ENCODE peak calls at places on chromosomes 7 and 10, in nine cellular contexts. One of them, this sample, is unnamed.

GRCh38 chr7:20785211-20786048 is 1.3 kb downstream of the SP8 start:
- DNase-seq in effector CD4-positive, alpha-beta T cell: no peak
- DNase-seq in suprapubic skin: no peak
- DNase-seq in stimulated activated CD4-positive, alpha-beta T cell treated with anti-CD3 and anti-CD28 coated beads, Interleukin-1b, Interleukin-23, amount 100 ng/mL, for 48 hours: no peak
- DNase-seq in iris pigment epithelial cell: no peak
- DNase-seq in stimulated activated CD8-positive, alpha-beta memory T cell treated with anti-CD3 and anti-CD28 coated beads, Interleukin-7, amount 100 ng/mL, for 4 hours: no peak
- DNase-seq in AG20443: peak
- DNase-seq in left ventricle myocardium superior: peak
- DNase-seq in CD8-positive, alpha-beta T cell: no peak
- DNase-seq in this sample: no peak

GRCh38 chr7:46616636-46617035 is 695.6 kb upstream of the IGFBP3 start:
- DNase-seq in effector CD4-positive, alpha-beta T cell: no peak
- DNase-seq in suprapubic skin: no peak
- DNase-seq in stimulated activated CD4-positive, alpha-beta T cell treated with anti-CD3 and anti-CD28 coated beads, Interleukin-1b, Interleukin-23, amount 100 ng/mL, for 48 hours: no peak
- DNase-seq in iris pigment epithelial cell: peak
- DNase-seq in stimulated activated CD8-positive, alpha-beta memory T cell treated with anti-CD3 and anti-CD28 coated beads, Interleukin-7, amount 100 ng/mL, for 4 hours: no peak
- DNase-seq in AG20443: no peak
- DNase-seq in left ventricle myocardium superior: no peak
- DNase-seq in CD8-positive, alpha-beta T cell: no peak
- DNase-seq in this sample: no peak

GRCh38 chr10:86658751-86659150 is 4.4 kb downstream of the OPN4 start:
- DNase-seq in effector CD4-positive, alpha-beta T cell: no peak
- DNase-seq in suprapubic skin: no peak
- DNase-seq in stimulated activated CD4-positive, alpha-beta T cell treated with anti-CD3 and anti-CD28 coated beads, Interleukin-1b, Interleukin-23, amount 100 ng/mL, for 48 hours: no peak
- DNase-seq in iris pigment epithelial cell: no peak
- DNase-seq in stimulated activated CD8-positive, alpha-beta memory T cell treated with anti-CD3 and anti-CD28 coated beads, Interleukin-7, amount 100 ng/mL, for 4 hours: no peak
- DNase-seq in AG20443: no peak
- DNase-seq in left ventricle myocardium superior: no peak
- DNase-seq in CD8-positive, alpha-beta T cell: no peak
- DNase-seq in this sample: no peak

GRCh38 chr10:3761916-3762708 is 22.9 kb downstream of the KLF6 start:
- DNase-seq in effector CD4-positive, alpha-beta T cell: no peak
- DNase-seq in suprapubic skin: peak
- DNase-seq in stimulated activated CD4-positive, alpha-beta T cell treated with anti-CD3 and anti-CD28 coated beads, Interleukin-1b, Interleukin-23, amount 100 ng/mL, for 48 hours: no peak
- DNase-seq in iris pigment epithelial cell: peak
- DNase-seq in stimulated activated CD8-positive, alpha-beta memory T cell treated with anti-CD3 and anti-CD28 coated beads, Interleukin-7, amount 100 ng/mL, for 4 hours: no peak
- DNase-seq in AG20443: no peak
- DNase-seq in left ventricle myocardium superior: no peak
- DNase-seq in CD8-positive, alpha-beta T cell: no peak
- DNase-seq in this sample: no peak

GRCh38 chr10:71316786-71317160 is 2.3 kb upstream of the SLC29A3 start:
- DNase-seq in effector CD4-positive, alpha-beta T cell: no peak
- DNase-seq in suprapubic skin: no peak
- DNase-seq in stimulated activated CD4-positive, alpha-beta T cell treated with anti-CD3 and anti-CD28 coated beads, Interleukin-1b, Interleukin-23, amount 100 ng/mL, for 48 hours: no peak
- DNase-seq in iris pigment epithelial cell: no peak
- DNase-seq in stimulated activated CD8-positive, alpha-beta memory T cell treated with anti-CD3 and anti-CD28 coated beads, Interleukin-7, amount 100 ng/mL, for 4 hours: no peak
- DNase-seq in AG20443: no peak
- DNase-seq in left ventricle myocardium superior: no peak
- DNase-seq in CD8-positive, alpha-beta T cell: no peak
- DNase-seq in this sample: no peak

GRCh38 chr7:100974021-100974420 is 4.7 kb downstream of the MUC12 start:
- DNase-seq in effector CD4-positive, alpha-beta T cell: no peak
- DNase-seq in suprapubic skin: no peak
- DNase-seq in stimulated activated CD4-positive, alpha-beta T cell treated with anti-CD3 and anti-CD28 coated beads, Interleukin-1b, Interleukin-23, amount 100 ng/mL, for 48 hours: no peak
- DNase-seq in iris pigment epithelial cell: peak
- DNase-seq in stimulated activated CD8-positive, alpha-beta memory T cell treated with anti-CD3 and anti-CD28 coated beads, Interleukin-7, amount 100 ng/mL, for 4 hours: no peak
- DNase-seq in AG20443: no peak
- DNase-seq in left ventricle myocardium superior: no peak
- DNase-seq in CD8-positive, alpha-beta T cell: no peak
- DNase-seq in this sample: no peak

GRCh38 chr7:97174308-97174707 is 56.8 kb downstream of the SDHAF3 start:
- DNase-seq in effector CD4-positive, alpha-beta T cell: no peak
- DNase-seq in suprapubic skin: no peak
- DNase-seq in stimulated activated CD4-positive, alpha-beta T cell treated with anti-CD3 and anti-CD28 coated beads, Interleukin-1b, Interleukin-23, amount 100 ng/mL, for 48 hours: no peak
- DNase-seq in iris pigment epithelial cell: peak
- DNase-seq in stimulated activated CD8-positive, alpha-beta memory T cell treated with anti-CD3 and anti-CD28 coated beads, Interleukin-7, amount 100 ng/mL, for 4 hours: no peak
- DNase-seq in AG20443: no peak
- DNase-seq in left ventricle myocardium superior: no peak
- DNase-seq in CD8-positive, alpha-beta T cell: no peak
- DNase-seq in this sample: no peak

GRCh38 chr10:62732841-62733653 is 71.5 kb upstream of the ADO start:
- DNase-seq in effector CD4-positive, alpha-beta T cell: peak
- DNase-seq in suprapubic skin: no peak
- DNase-seq in stimulated activated CD4-positive, alpha-beta T cell treated with anti-CD3 and anti-CD28 coated beads, Interleukin-1b, Interleukin-23, amount 100 ng/mL, for 48 hours: peak
- DNase-seq in iris pigment epithelial cell: peak
- DNase-seq in stimulated activated CD8-positive, alpha-beta memory T cell treated with anti-CD3 and anti-CD28 coated beads, Interleukin-7, amount 100 ng/mL, for 4 hours: peak
- DNase-seq in AG20443: peak
- DNase-seq in left ventricle myocardium superior: no peak
- DNase-seq in CD8-positive, alpha-beta T cell: peak
- DNase-seq in this sample: no peak

GRCh38 chr10:102670871-102671434 is 26.7 kb downstream of the TRIM8 start:
- DNase-seq in effector CD4-positive, alpha-beta T cell: no peak
- DNase-seq in suprapubic skin: no peak
- DNase-seq in stimulated activated CD4-positive, alpha-beta T cell treated with anti-CD3 and anti-CD28 coated beads, Interleukin-1b, Interleukin-23, amount 100 ng/mL, for 48 hours: no peak
- DNase-seq in iris pigment epithelial cell: no peak
- DNase-seq in stimulated activated CD8-positive, alpha-beta memory T cell treated with anti-CD3 and anti-CD28 coated beads, Interleukin-7, amount 100 ng/mL, for 4 hours: no peak
- DNase-seq in AG20443: no peak
- DNase-seq in left ventricle myocardium superior: no peak
- DNase-seq in CD8-positive, alpha-beta T cell: no peak
- DNase-seq in this sample: no peak

GRCh38 chr10:15300145-15300544 is 70.9 kb downstream of the FAM171A1 start:
- DNase-seq in effector CD4-positive, alpha-beta T cell: no peak
- DNase-seq in suprapubic skin: no peak
- DNase-seq in stimulated activated CD4-positive, alpha-beta T cell treated with anti-CD3 and anti-CD28 coated beads, Interleukin-1b, Interleukin-23, amount 100 ng/mL, for 48 hours: no peak
- DNase-seq in iris pigment epithelial cell: no peak
- DNase-seq in stimulated activated CD8-positive, alpha-beta memory T cell treated with anti-CD3 and anti-CD28 coated beads, Interleukin-7, amount 100 ng/mL, for 4 hours: no peak
- DNase-seq in AG20443: no peak
- DNase-seq in left ventricle myocardium superior: no peak
- DNase-seq in CD8-positive, alpha-beta T cell: no peak
- DNase-seq in this sample: no peak

GRCh38 chr10:95171336-95171735 is 22.7 kb upstream of the ACSM6 start:
- DNase-seq in effector CD4-positive, alpha-beta T cell: no peak
- DNase-seq in suprapubic skin: no peak
- DNase-seq in stimulated activated CD4-positive, alpha-beta T cell treated with anti-CD3 and anti-CD28 coated beads, Interleukin-1b, Interleukin-23, amount 100 ng/mL, for 48 hours: no peak
- DNase-seq in iris pigment epithelial cell: no peak
- DNase-seq in stimulated activated CD8-positive, alpha-beta memory T cell treated with anti-CD3 and anti-CD28 coated beads, Interleukin-7, amount 100 ng/mL, for 4 hours: no peak
- DNase-seq in AG20443: no peak
- DNase-seq in left ventricle myocardium superior: no peak
- DNase-seq in CD8-positive, alpha-beta T cell: no peak
- DNase-seq in this sample: no peak

GRCh38 chr7:12709731-12710502 is 22.5 kb downstream of the ARL4A start:
- DNase-seq in effector CD4-positive, alpha-beta T cell: no peak
- DNase-seq in suprapubic skin: no peak
- DNase-seq in stimulated activated CD4-positive, alpha-beta T cell treated with anti-CD3 and anti-CD28 coated beads, Interleukin-1b, Interleukin-23, amount 100 ng/mL, for 48 hours: no peak
- DNase-seq in iris pigment epithelial cell: peak
- DNase-seq in stimulated activated CD8-positive, alpha-beta memory T cell treated with anti-CD3 and anti-CD28 coated beads, Interleukin-7, amount 100 ng/mL, for 4 hours: no peak
- DNase-seq in AG20443: peak
- DNase-seq in left ventricle myocardium superior: no peak
- DNase-seq in CD8-positive, alpha-beta T cell: no peak
- DNase-seq in this sample: no peak

GRCh38 chr7:75798770-75799169 is 14.8 kb downstream of the CCL24 start:
- DNase-seq in effector CD4-positive, alpha-beta T cell: no peak
- DNase-seq in suprapubic skin: no peak
- DNase-seq in stimulated activated CD4-positive, alpha-beta T cell treated with anti-CD3 and anti-CD28 coated beads, Interleukin-1b, Interleukin-23, amount 100 ng/mL, for 48 hours: no peak
- DNase-seq in iris pigment epithelial cell: no peak
- DNase-seq in stimulated activated CD8-positive, alpha-beta memory T cell treated with anti-CD3 and anti-CD28 coated beads, Interleukin-7, amount 100 ng/mL, for 4 hours: no peak
- DNase-seq in AG20443: no peak
- DNase-seq in left ventricle myocardium superior: no peak
- DNase-seq in CD8-positive, alpha-beta T cell: no peak
- DNase-seq in this sample: no peak

GRCh38 chr7:150405584-150406310 is 26.6 kb downstream of the ZNF775 start:
- DNase-seq in effector CD4-positive, alpha-beta T cell: peak
- DNase-seq in suprapubic skin: peak
- DNase-seq in stimulated activated CD4-positive, alpha-beta T cell treated with anti-CD3 and anti-CD28 coated beads, Interleukin-1b, Interleukin-23, amount 100 ng/mL, for 48 hours: peak
- DNase-seq in iris pigment epithelial cell: peak
- DNase-seq in stimulated activated CD8-positive, alpha-beta memory T cell treated with anti-CD3 and anti-CD28 coated beads, Interleukin-7, amount 100 ng/mL, for 4 hours: no peak
- DNase-seq in AG20443: peak
- DNase-seq in left ventricle myocardium superior: no peak
- DNase-seq in CD8-positive, alpha-beta T cell: no peak
- DNase-seq in this sample: no peak

GRCh38 chr10:72173267-72173634 is 42.6 kb upstream of the ANAPC16 start:
- DNase-seq in effector CD4-positive, alpha-beta T cell: no peak
- DNase-seq in suprapubic skin: no peak
- DNase-seq in stimulated activated CD4-positive, alpha-beta T cell treated with anti-CD3 and anti-CD28 coated beads, Interleukin-1b, Interleukin-23, amount 100 ng/mL, for 48 hours: no peak
- DNase-seq in iris pigment epithelial cell: no peak
- DNase-seq in stimulated activated CD8-positive, alpha-beta memory T cell treated with anti-CD3 and anti-CD28 coated beads, Interleukin-7, amount 100 ng/mL, for 4 hours: no peak
- DNase-seq in AG20443: no peak
- DNase-seq in left ventricle myocardium superior: no peak
- DNase-seq in CD8-positive, alpha-beta T cell: no peak
- DNase-seq in this sample: no peak

GRCh38 chr7:17680943-17681351 is 259.3 kb downstream of the SNX13 start:
- DNase-seq in effector CD4-positive, alpha-beta T cell: no peak
- DNase-seq in suprapubic skin: no peak
- DNase-seq in stimulated activated CD4-positive, alpha-beta T cell treated with anti-CD3 and anti-CD28 coated beads, Interleukin-1b, Interleukin-23, amount 100 ng/mL, for 48 hours: no peak
- DNase-seq in iris pigment epithelial cell: peak
- DNase-seq in stimulated activated CD8-positive, alpha-beta memory T cell treated with anti-CD3 and anti-CD28 coated beads, Interleukin-7, amount 100 ng/mL, for 4 hours: no peak
- DNase-seq in AG20443: no peak
- DNase-seq in left ventricle myocardium superior: no peak
- DNase-seq in CD8-positive, alpha-beta T cell: no peak
- DNase-seq in this sample: no peak

GRCh38 chr10:60992661-60993060 is 48.7 kb upstream of the RHOBTB1 start:
- DNase-seq in effector CD4-positive, alpha-beta T cell: no peak
- DNase-seq in suprapubic skin: no peak
- DNase-seq in stimulated activated CD4-positive, alpha-beta T cell treated with anti-CD3 and anti-CD28 coated beads, Interleukin-1b, Interleukin-23, amount 100 ng/mL, for 48 hours: no peak
- DNase-seq in iris pigment epithelial cell: no peak
- DNase-seq in stimulated activated CD8-positive, alpha-beta memory T cell treated with anti-CD3 and anti-CD28 coated beads, Interleukin-7, amount 100 ng/mL, for 4 hours: no peak
- DNase-seq in AG20443: peak
- DNase-seq in left ventricle myocardium superior: no peak
- DNase-seq in CD8-positive, alpha-beta T cell: no peak
- DNase-seq in this sample: no peak

GRCh38 chr10:115402690-115403089 is 309.5 kb downstream of the ATRNL1 start:
- DNase-seq in effector CD4-positive, alpha-beta T cell: no peak
- DNase-seq in suprapubic skin: no peak
- DNase-seq in stimulated activated CD4-positive, alpha-beta T cell treated with anti-CD3 and anti-CD28 coated beads, Interleukin-1b, Interleukin-23, amount 100 ng/mL, for 48 hours: no peak
- DNase-seq in iris pigment epithelial cell: peak
- DNase-seq in stimulated activated CD8-positive, alpha-beta memory T cell treated with anti-CD3 and anti-CD28 coated beads, Interleukin-7, amount 100 ng/mL, for 4 hours: no peak
- DNase-seq in AG20443: no peak
- DNase-seq in left ventricle myocardium superior: no peak
- DNase-seq in CD8-positive, alpha-beta T cell: no peak
- DNase-seq in this sample: peak

GRCh38 chr7:11533229-11533820 is 298.7 kb downstream of the THSD7A start:
- DNase-seq in effector CD4-positive, alpha-beta T cell: no peak
- DNase-seq in suprapubic skin: no peak
- DNase-seq in stimulated activated CD4-positive, alpha-beta T cell treated with anti-CD3 and anti-CD28 coated beads, Interleukin-1b, Interleukin-23, amount 100 ng/mL, for 48 hours: no peak
- DNase-seq in iris pigment epithelial cell: peak
- DNase-seq in stimulated activated CD8-positive, alpha-beta memory T cell treated with anti-CD3 and anti-CD28 coated beads, Interleukin-7, amount 100 ng/mL, for 4 hours: no peak
- DNase-seq in AG20443: no peak
- DNase-seq in left ventricle myocardium superior: no peak
- DNase-seq in CD8-positive, alpha-beta T cell: no peak
- DNase-seq in this sample: no peak

GRCh38 chr10:12631216-12631615 is 281.9 kb downstream of the CAMK1D start:
- DNase-seq in effector CD4-positive, alpha-beta T cell: no peak
- DNase-seq in suprapubic skin: peak
- DNase-seq in stimulated activated CD4-positive, alpha-beta T cell treated with anti-CD3 and anti-CD28 coated beads, Interleukin-1b, Interleukin-23, amount 100 ng/mL, for 48 hours: no peak
- DNase-seq in iris pigment epithelial cell: peak
- DNase-seq in stimulated activated CD8-positive, alpha-beta memory T cell treated with anti-CD3 and anti-CD28 coated beads, Interleukin-7, amount 100 ng/mL, for 4 hours: no peak
- DNase-seq in AG20443: no peak
- DNase-seq in left ventricle myocardium superior: no peak
- DNase-seq in CD8-positive, alpha-beta T cell: no peak
- DNase-seq in this sample: no peak

GRCh38 chr10:64206409-64206808 is 685.2 kb downstream of the REEP3 start:
- DNase-seq in effector CD4-positive, alpha-beta T cell: no peak
- DNase-seq in suprapubic skin: no peak
- DNase-seq in stimulated activated CD4-positive, alpha-beta T cell treated with anti-CD3 and anti-CD28 coated beads, Interleukin-1b, Interleukin-23, amount 100 ng/mL, for 48 hours: no peak
- DNase-seq in iris pigment epithelial cell: no peak
- DNase-seq in stimulated activated CD8-positive, alpha-beta memory T cell treated with anti-CD3 and anti-CD28 coated beads, Interleukin-7, amount 100 ng/mL, for 4 hours: no peak
- DNase-seq in AG20443: no peak
- DNase-seq in left ventricle myocardium superior: no peak
- DNase-seq in CD8-positive, alpha-beta T cell: no peak
- DNase-seq in this sample: no peak

GRCh38 chr10:70593513-70593890 is 9.0 kb downstream of the PRF1 start:
- DNase-seq in effector CD4-positive, alpha-beta T cell: no peak
- DNase-seq in suprapubic skin: no peak
- DNase-seq in stimulated activated CD4-positive, alpha-beta T cell treated with anti-CD3 and anti-CD28 coated beads, Interleukin-1b, Interleukin-23, amount 100 ng/mL, for 48 hours: no peak
- DNase-seq in iris pigment epithelial cell: no peak
- DNase-seq in stimulated activated CD8-positive, alpha-beta memory T cell treated with anti-CD3 and anti-CD28 coated beads, Interleukin-7, amount 100 ng/mL, for 4 hours: no peak
- DNase-seq in AG20443: no peak
- DNase-seq in left ventricle myocardium superior: no peak
- DNase-seq in CD8-positive, alpha-beta T cell: no peak
- DNase-seq in this sample: no peak

GRCh38 chr7:135326636-135327280 is 93.1 kb downstream of the STRA8 start:
- DNase-seq in effector CD4-positive, alpha-beta T cell: no peak
- DNase-seq in suprapubic skin: peak
- DNase-seq in stimulated activated CD4-positive, alpha-beta T cell treated with anti-CD3 and anti-CD28 coated beads, Interleukin-1b, Interleukin-23, amount 100 ng/mL, for 48 hours: no peak
- DNase-seq in iris pigment epithelial cell: peak
- DNase-seq in stimulated activated CD8-positive, alpha-beta memory T cell treated with anti-CD3 and anti-CD28 coated beads, Interleukin-7, amount 100 ng/mL, for 4 hours: no peak
- DNase-seq in AG20443: no peak
- DNase-seq in left ventricle myocardium superior: no peak
- DNase-seq in CD8-positive, alpha-beta T cell: no peak
- DNase-seq in this sample: no peak

GRCh38 chr10:76736848-76737495 is 900.6 kb downstream of the KCNMA1 start:
- DNase-seq in effector CD4-positive, alpha-beta T cell: no peak
- DNase-seq in suprapubic skin: no peak
- DNase-seq in stimulated activated CD4-positive, alpha-beta T cell treated with anti-CD3 and anti-CD28 coated beads, Interleukin-1b, Interleukin-23, amount 100 ng/mL, for 48 hours: no peak
- DNase-seq in iris pigment epithelial cell: no peak
- DNase-seq in stimulated activated CD8-positive, alpha-beta memory T cell treated with anti-CD3 and anti-CD28 coated beads, Interleukin-7, amount 100 ng/mL, for 4 hours: no peak
- DNase-seq in AG20443: no peak
- DNase-seq in left ventricle myocardium superior: no peak
- DNase-seq in CD8-positive, alpha-beta T cell: no peak
- DNase-seq in this sample: no peak

GRCh38 chr7:33669251-33669670 is 236.1 kb upstream of the BMPER start:
- DNase-seq in effector CD4-positive, alpha-beta T cell: no peak
- DNase-seq in suprapubic skin: no peak
- DNase-seq in stimulated activated CD4-positive, alpha-beta T cell treated with anti-CD3 and anti-CD28 coated beads, Interleukin-1b, Interleukin-23, amount 100 ng/mL, for 48 hours: no peak
- DNase-seq in iris pigment epithelial cell: no peak
- DNase-seq in stimulated activated CD8-positive, alpha-beta memory T cell treated with anti-CD3 and anti-CD28 coated beads, Interleukin-7, amount 100 ng/mL, for 4 hours: no peak
- DNase-seq in AG20443: no peak
- DNase-seq in left ventricle myocardium superior: no peak
- DNase-seq in CD8-positive, alpha-beta T cell: no peak
- DNase-seq in this sample: no peak

GRCh38 chr10:79168231-79168630 is 99.5 kb downstream of the ZMIZ1 start:
- DNase-seq in effector CD4-positive, alpha-beta T cell: no peak
- DNase-seq in suprapubic skin: no peak
- DNase-seq in stimulated activated CD4-positive, alpha-beta T cell treated with anti-CD3 and anti-CD28 coated beads, Interleukin-1b, Interleukin-23, amount 100 ng/mL, for 48 hours: no peak
- DNase-seq in iris pigment epithelial cell: no peak
- DNase-seq in stimulated activated CD8-positive, alpha-beta memory T cell treated with anti-CD3 and anti-CD28 coated beads, Interleukin-7, amount 100 ng/mL, for 4 hours: no peak
- DNase-seq in AG20443: no peak
- DNase-seq in left ventricle myocardium superior: no peak
- DNase-seq in CD8-positive, alpha-beta T cell: no peak
- DNase-seq in this sample: no peak

This sample was measured in hepatic stellate cell.